ENCODE peak calls at places on chromosomes 6 and 20, in nine cellular contexts. J is K562, X is breast epithelium, U is HCT116, M is SK-N-SH, P is HL-60, S is GM23338, V is Panc1, E is suprapubic skin. W is an unnamed sample.

GRCh38 chr6:144744720-144745119 is 459.6 kb downstream of the UTRN start:
- DNase-seq in J (no peak), X (no peak), U (no peak), M (no peak), P (no peak), S (peak; percentile 43), V (no peak), E (no peak), W (no peak)

GRCh38 chr6:113381957-113382356 is 475.2 kb upstream of the MARCKS start:
- DNase-seq in J (no peak), X (peak; percentile 35), U (no peak), M (peak; percentile 38), P (peak; percentile 43), S (peak; percentile 13), V (no peak), E (peak; percentile 64), W (no peak)

GRCh38 chr6:92114797-92115196 is 1304.6 kb downstream of the EPHA7 start:
- DNase-seq in J (no peak), X (no peak), U (no peak), M (no peak), P (no peak), S (no peak), V (no peak), E (no peak), W (no peak)

GRCh38 chr20:61901421-61902212 is 164.1 kb downstream of the TAF4 start:
- DNase-seq in J (no peak), X (no peak), U (no peak), M (no peak), P (no peak), S (no peak), V (no peak), E (no peak), W (no peak)

GRCh38 chr6:142602972-142603371 is 301.2 kb downstream of the ADGRG6 start:
- DNase-seq in J (no peak), X (no peak), U (no peak), M (no peak), P (no peak), S (no peak), V (no peak), E (no peak), W (no peak)

GRCh38 chr6:1868561-1869261 is 259.0 kb downstream of the FOXC1 start:
- DNase-seq in J (no peak), X (no peak), U (no peak), M (no peak), P (no peak), S (no peak), V (no peak), E (no peak), W (no peak)

GRCh38 chr6:109010703-109011102 is 83.9 kb downstream of the SESN1 start:
- DNase-seq in J (no peak), X (no peak), U (no peak), M (no peak), P (no peak), S (no peak), V (no peak), E (no peak), W (no peak)

GRCh38 chr20:58312836-58313235 is 3.3 kb downstream of the RAB22A start:
- DNase-seq in J (no peak), X (no peak), U (no peak), M (no peak), P (no peak), S (no peak), V (no peak), E (no peak), W (no peak)

GRCh38 chr20:25444556-25444955 is 37.1 kb downstream of the GINS1 start:
- DNase-seq in J (no peak), X (no peak), U (no peak), M (no peak), P (no peak), S (no peak), V (no peak), E (no peak), W (no peak)

GRCh38 chr6:133130863-133131262 is 110.3 kb upstream of the EYA4 start:
- DNase-seq in J (no peak), X (peak; percentile 56), U (peak; percentile 81), M (no peak), P (no peak), S (no peak), V (no peak), E (no peak), W (no peak)

GRCh38 chr20:5663396-5663795 is 86.8 kb upstream of the SHLD1 start:
- DNase-seq in J (no peak), X (no peak), U (no peak), M (no peak), P (no peak), S (no peak), V (no peak), E (no peak), W (no peak)

GRCh38 chr6:146032387-146032786 is 3.5 kb downstream of the GRM1 start:
- DNase-seq in J (no peak), X (no peak), U (no peak), M (no peak), P (no peak), S (no peak), V (no peak), E (no peak), W (no peak)
- H3K27ac ChIP-seq in J (no peak overlapping the region), X (no peak overlapping the region), U (no peak overlapping the region), M (no peak overlapping the region), P (no peak overlapping the region), S (no peak overlapping the region), V (no peak overlapping the region), E (no peak overlapping the region), W (no peak overlapping the region)

GRCh38 chr6:51963980-51964379 is 123.4 kb downstream of the PKHD1 start:
- DNase-seq in J (no peak), X (no peak), U (no peak), M (no peak), P (no peak), S (no peak), V (no peak), E (no peak), W (no peak)

GRCh38 chr6:51959744-51960383 is 127.5 kb downstream of the PKHD1 start:
- DNase-seq in J (peak; percentile 50), X (peak; percentile 60), U (peak; percentile 43), M (peak; percentile 34), P (peak; percentile 64), S (peak; percentile 86), V (peak; percentile 58), E (peak; percentile 64), W (no peak)

GRCh38 chr6:51962355-51962754 is 125.1 kb downstream of the PKHD1 start:
- DNase-seq in J (no peak), X (no peak), U (no peak), M (no peak), P (no peak), S (no peak), V (no peak), E (no peak), W (no peak)

GRCh38 chr6:51965222-51965801 is 122.1 kb downstream of the PKHD1 start:
- DNase-seq in J (no peak), X (no peak), U (no peak), M (no peak), P (no peak), S (no peak), V (no peak), E (no peak), W (no peak)

DNA sequence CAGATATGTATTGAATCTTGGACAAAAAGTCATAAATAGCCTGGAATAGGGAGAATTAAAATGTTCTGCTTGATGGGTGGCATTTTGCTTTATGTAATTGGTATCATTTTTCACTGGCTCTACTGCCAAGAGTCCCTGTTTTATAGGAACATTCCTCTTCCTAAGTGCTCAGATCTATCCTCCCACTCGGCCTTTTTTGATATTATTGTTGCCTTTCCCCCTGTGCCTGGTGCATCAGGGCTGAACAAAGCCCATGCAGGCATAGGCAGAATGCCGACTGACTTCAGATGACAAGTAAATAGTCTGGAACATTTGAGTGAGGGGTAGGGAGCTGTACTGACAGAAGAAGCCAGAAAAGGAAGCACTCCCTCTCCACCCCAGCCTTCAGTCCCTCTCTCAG is 127.0 kb downstream of the PKHD1 start:
- DNase-seq in J (no peak), X (no peak), U (no peak), M (no peak), P (no peak), S (no peak), V (no peak), E (no peak), W (no peak)
- TF ChIP-seq POLR2AphosphoS5 in J (no peak), X (no peak), U (no peak), M (no peak), P (no peak), S (no peak), V (no peak), E (no peak), W (no peak)

GRCh38 chr6:93568169-93568568 is 148.8 kb upstream of the EPHA7 start:
- DNase-seq in J (no peak), X (no peak), U (no peak), M (no peak), P (no peak), S (no peak), V (no peak), E (no peak), W (no peak)
- H3K27ac ChIP-seq in J (no peak overlapping the region), X (no peak overlapping the region), U (no peak overlapping the region), M (no peak overlapping the region), P (no peak overlapping the region), S (no peak overlapping the region), V (no peak overlapping the region), E (no peak overlapping the region), W (no peak overlapping the region)

GRCh38 chr6:41712651-41713103 is 22.7 kb downstream of the TFEB start:
- DNase-seq in J (no peak), X (peak; percentile 92), U (no peak), M (no peak), P (no peak), S (no peak), V (no peak), E (no peak), W (no peak)
- TF ChIP-seq POLR2AphosphoS5 in J (no peak), X (peak; percentile 12), U (no peak), M (no peak), P (no peak), S (no peak), V (no peak), E (no peak), W (no peak)

GRCh38 chr6:17930321-17930993 is 57.0 kb downstream of the KIF13A start:
- DNase-seq in J (peak; percentile 44), X (no peak), U (no peak), M (no peak), P (no peak), S (no peak), V (no peak), E (no peak), W (no peak)
- H3K27ac ChIP-seq in J (peak overlapping the region; percentile 74), X (peak overlapping the region; percentile 68), U (no peak overlapping the region), M (no peak overlapping the region), P (no peak overlapping the region), S (peak overlapping the region; percentile 55), V (no peak overlapping the region), E (peak overlapping the region; percentile 43), W (peak overlapping the region; percentile 64)